ENCODE peak calls at places on chromosome 1, in five cellular contexts. Y is kidney epithelial cell, J is fibroblast of the aortic adventitia, L is cardiac fibroblast, X is Peyer's patch. O is an unnamed sample.

GRCh38 chr1:20538227-20538626 is 14.1 kb upstream of the FAM43B start:
- DNase-seq in J (no peak), Y (no peak), X (no peak), L (no peak), O (no peak)

GRCh38 chr1:28249013-28249870 is 10.1 kb upstream of the SESN2 start:
- DNase-seq in X (no peak), J (peak; percentile 87), Y (peak; percentile 73), L (peak; percentile 76), O (no peak)

GRCh38 chr1:226369110-226369509 is 38.8 kb downstream of the PARP1 start:
- DNase-seq in X (no peak), Y (no peak), L (no peak), J (no peak), O (no peak)

GRCh38 chr1:210882414-210883221 is 251.3 kb downstream of the KCNH1 start:
- DNase-seq in J (no peak), Y (peak; percentile 89), X (no peak), L (no peak), O (no peak)

GRCh38 chr1:165686121-165686970 is 12.0 kb downstream of the ALDH9A1 start:
- DNase-seq in X (no peak), L (no peak), Y (no peak), J (no peak), O (peak; percentile 26)

GRCh38 chr1:247840819-247841218 is 877 bp downstream of the OR11L1 start:
- DNase-seq in L (no peak), J (no peak), X (no peak), Y (no peak), O (no peak)

GRCh38 chr1:43878854-43879253 is 54.7 kb upstream of the ARTN start:
- DNase-seq in X (no peak), J (no peak), L (no peak), Y (no peak), O (no peak)

GRCh38 chr1:224730950-224731349 is 114.8 kb downstream of the CNIH3 start:
- DNase-seq in X (no peak), Y (no peak), L (peak; percentile 41), J (peak; percentile 78), O (no peak)

GRCh38 chr1:243268284-243268653 is 12.4 kb downstream of the SDCCAG8 start:
- DNase-seq in X (no peak), J (peak; percentile 99), L (peak; percentile 81), Y (no peak), O (no peak)

GRCh38 chr1:156089704-156090103 is 7.4 kb upstream of the MEX3A start:
- DNase-seq in L (no peak), X (no peak), Y (no peak), J (no peak), O (no peak)
- TF ChIP-seq CTCF in L (no peak), X (no peak), Y (no peak), J (no peak), O (no peak)

GRCh38 chr1:183303901-183304300 is 114.3 kb downstream of the NMNAT2 start:
- DNase-seq in L (no peak), J (no peak), Y (no peak), X (no peak), O (no peak)

GRCh38 chr1:183304466-183305122 is 113.6 kb downstream of the NMNAT2 start:
- DNase-seq in L (no peak), Y (no peak), J (no peak), X (no peak), O (no peak)

GRCh38 chr1:183303325-183303645 is 114.9 kb downstream of the NMNAT2 start:
- DNase-seq in Y (no peak), L (no peak), X (no peak), J (no peak), O (no peak)

GRCh38 chr1:183308719-183309118 is 109.5 kb downstream of the NMNAT2 start:
- DNase-seq in X (no peak), L (no peak), Y (no peak), J (no peak), O (no peak)

DNA sequence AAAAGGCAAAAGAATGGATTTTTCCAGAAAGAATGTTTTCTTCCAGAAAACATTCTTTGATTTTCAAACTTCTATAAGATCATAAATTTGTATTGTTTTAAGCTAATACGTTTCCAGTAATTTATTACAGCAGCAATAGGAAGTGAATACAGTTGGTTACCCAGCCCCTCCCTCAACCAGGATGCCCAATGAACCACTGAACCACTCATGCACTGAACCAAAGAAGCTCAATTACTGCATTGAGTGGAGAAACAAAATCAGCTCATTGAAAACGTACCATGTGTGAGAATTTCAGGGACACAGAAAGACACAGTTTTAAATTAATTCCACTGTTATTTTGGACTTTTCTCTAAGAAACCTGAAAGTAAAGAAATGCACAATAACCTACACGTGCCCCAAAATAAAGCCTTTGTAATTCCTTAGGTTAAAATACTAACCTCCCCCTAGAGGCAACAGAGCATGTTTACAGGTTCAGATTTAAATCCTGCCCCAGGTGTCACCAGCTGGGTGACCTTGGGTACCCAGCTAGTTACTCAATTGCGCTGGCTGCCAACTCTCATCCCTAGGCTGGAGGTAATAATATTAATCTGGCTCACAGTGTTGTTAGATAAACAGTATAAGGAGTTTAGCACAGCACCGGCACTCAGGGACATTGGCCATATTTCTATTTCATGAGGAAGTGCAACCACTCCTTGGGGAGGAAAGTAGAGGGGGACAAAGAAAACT is 111.7 kb downstream of the NMNAT2 start:
- DNase-seq in Y (no peak), J (no peak), X (no peak), L (peak; percentile 28), O (no peak)
- TF ChIP-seq CTCF in Y (peak; percentile 38), J (peak; percentile 28), X (peak; percentile 16), L (peak; percentile 30), O (peak; percentile 44)

DNA sequence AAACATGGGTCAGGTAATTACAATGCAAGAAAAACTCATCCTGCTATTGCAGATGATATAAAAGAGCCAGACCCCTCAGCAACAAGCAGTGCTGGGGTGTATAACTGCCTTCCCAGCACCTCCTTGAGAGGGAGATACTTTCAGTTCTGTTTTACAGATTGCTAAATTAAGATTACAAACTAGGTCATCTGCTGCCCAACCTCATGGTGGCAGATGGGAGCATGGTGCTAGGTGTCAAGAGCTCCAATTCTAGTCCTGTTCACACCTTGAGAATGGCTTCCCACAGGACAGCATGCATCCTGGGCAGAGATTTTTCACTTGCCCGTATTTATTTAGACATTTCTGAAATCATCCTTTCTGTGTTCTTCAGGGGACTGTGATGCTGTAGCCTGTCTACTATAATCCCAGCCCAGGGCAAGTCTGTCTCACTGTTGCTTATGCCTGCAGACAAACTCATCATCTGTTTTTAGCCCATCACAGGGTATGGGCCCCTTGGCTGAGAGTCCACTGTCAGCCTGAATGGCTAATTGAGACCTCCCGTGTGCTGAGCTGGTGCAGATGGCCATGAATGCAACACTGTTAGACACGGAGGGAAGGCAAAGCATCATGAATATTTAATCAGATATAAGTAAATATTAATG is 40.2 kb upstream of the PBX1 start:
- DNase-seq in L (no peak), J (no peak), X (no peak), Y (no peak), O (no peak)
- TF ChIP-seq CTCF in L (no peak), J (no peak), X (no peak), Y (no peak), O (no peak)

DNA sequence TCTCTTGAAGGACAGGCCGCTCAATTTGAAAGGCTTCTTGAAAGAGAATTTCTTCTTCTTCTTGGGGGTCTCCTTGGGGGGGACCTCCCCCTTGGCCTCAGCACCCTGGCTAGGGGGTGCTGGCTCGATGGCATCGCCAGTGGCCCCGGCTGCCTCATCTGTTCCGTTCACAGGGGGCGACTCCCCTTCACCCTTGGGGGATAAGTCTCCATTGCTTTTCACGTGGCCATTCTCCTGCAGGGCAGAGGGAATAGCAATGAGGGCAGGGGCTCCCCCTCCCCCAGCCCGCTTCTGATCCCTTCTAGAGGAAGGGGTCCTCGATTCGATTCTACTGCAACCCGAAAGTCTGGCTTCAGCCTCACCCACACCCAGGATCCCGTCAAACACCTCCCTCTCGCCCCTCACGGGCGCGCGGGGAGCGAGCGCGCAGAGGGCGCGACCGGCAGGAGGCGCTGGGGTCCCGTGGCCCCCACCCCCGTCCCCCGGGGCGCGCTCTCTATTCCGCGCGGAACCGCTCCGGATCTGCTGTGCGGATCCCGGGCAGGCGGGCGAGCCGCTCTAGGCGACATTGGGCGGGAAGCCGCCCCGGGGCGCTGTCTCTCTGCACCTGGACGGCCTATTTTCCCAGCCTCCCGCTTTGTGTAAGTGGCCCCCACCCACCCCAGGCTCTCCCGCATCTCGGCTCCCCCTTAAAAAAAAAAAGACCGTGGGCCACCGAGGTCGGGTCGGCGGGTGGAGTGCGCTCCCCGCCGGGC is 992 bp downstream of the MARCKSL1 start:
- DNase-seq in J (peak; percentile 26), X (peak; percentile 77), Y (no peak), L (peak; percentile 53), O (peak; percentile 70)
- TF ChIP-seq CTCF in J (peak; percentile 64), X (peak; percentile 65), Y (peak; percentile 50), L (peak; percentile 50), O (peak; percentile 91)

DNA sequence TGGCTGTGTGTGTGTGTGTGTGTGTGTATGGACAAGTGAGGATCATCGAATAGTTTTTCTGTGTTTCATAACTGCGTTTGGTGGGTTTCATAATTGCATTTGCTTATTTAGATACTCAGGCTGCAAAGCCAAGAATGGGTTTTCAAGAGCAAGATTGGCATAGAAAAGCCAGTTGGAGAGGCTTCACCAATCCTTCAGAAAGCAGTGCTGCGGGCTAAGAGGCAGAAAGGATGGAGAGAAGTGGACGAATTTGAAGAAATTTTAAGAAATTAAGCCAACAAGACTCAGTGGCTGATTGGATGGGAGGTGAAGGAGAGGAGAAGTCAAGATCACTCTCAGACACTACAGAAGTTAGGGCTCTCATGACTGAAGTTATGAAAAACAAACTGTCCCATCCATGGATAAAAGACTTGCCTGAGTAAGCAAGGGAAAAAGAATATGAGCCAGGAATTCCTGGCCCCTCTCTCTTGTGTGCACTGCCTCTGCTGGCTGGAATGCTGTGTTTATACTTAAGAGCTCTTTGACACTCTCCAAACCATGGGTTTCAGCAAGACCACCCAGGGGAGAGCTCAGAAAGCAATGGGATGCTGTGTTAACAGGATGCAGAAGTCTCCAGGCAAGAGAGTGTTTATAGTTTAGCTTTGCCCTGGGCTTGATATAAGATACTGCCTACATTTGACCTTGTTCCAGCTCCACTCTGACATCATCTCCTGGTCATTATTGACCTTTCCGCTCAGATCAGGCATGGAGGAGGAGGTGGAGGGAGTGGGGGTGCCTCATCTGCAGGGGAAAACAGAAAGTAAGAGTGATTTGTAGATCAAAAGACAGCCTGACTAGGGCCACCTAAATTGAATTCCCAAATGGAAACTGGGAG is 232.0 kb upstream of the PLXNA2 start:
- DNase-seq in Y (no peak), X (no peak), J (peak; percentile 15), L (peak; percentile 7), O (no peak)
- TF ChIP-seq CTCF in Y (peak; percentile 39), X (no peak), J (no peak), L (no peak), O (no peak)

O was measured in GM13977.